ENCODE peak calls at places on chromosomes 16 and 17, in ten cellular contexts. One of them, this sample, is unnamed.

GRCh38 chr16:87931504-87931903 is 4.8 kb downstream of the CA5A start:
- DNase-seq in SK-N-SH: peak; percentile 52
- DNase-seq in fibroblast of lung: peak; percentile 93
- DNase-seq in PC-3: no peak
- DNase-seq in epithelial cell of proximal tubule: no peak
- DNase-seq in cardiac fibroblast: peak; percentile 82
- DNase-seq in uterus: no peak
- DNase-seq in endodermal cell: no peak
- DNase-seq in heart right ventricle: no peak
- DNase-seq in ovary: no peak
- DNase-seq in this sample: peak; percentile 92

GRCh38 chr17:38341035-38341721 is 2.6 kb downstream of the GPR179 start:
- DNase-seq in SK-N-SH: peak; percentile 84
- DNase-seq in fibroblast of lung: no peak
- DNase-seq in PC-3: no peak
- DNase-seq in epithelial cell of proximal tubule: no peak
- DNase-seq in cardiac fibroblast: peak; percentile 16
- DNase-seq in uterus: no peak
- DNase-seq in endodermal cell: peak; percentile 94
- DNase-seq in heart right ventricle: peak; percentile 40
- DNase-seq in ovary: peak; percentile 38
- DNase-seq in this sample: peak; percentile 44

GRCh38 chr16:6725634-6726331 is 606.9 kb upstream of the RBFOX1 start:
- DNase-seq in SK-N-SH: peak; percentile 5
- DNase-seq in fibroblast of lung: no peak
- DNase-seq in PC-3: peak; percentile 1
- DNase-seq in epithelial cell of proximal tubule: no peak
- DNase-seq in cardiac fibroblast: peak; percentile 1
- DNase-seq in uterus: no peak
- DNase-seq in endodermal cell: no peak
- DNase-seq in heart right ventricle: no peak
- DNase-seq in ovary: no peak
- DNase-seq in this sample: no peak

GRCh38 chr16:56286819-56287218 is 95.5 kb downstream of the GNAO1 start:
- DNase-seq in SK-N-SH: no peak
- DNase-seq in fibroblast of lung: peak; percentile 34
- DNase-seq in PC-3: no peak
- DNase-seq in epithelial cell of proximal tubule: no peak
- DNase-seq in cardiac fibroblast: no peak
- DNase-seq in uterus: no peak
- DNase-seq in endodermal cell: no peak
- DNase-seq in heart right ventricle: no peak
- DNase-seq in ovary: no peak
- DNase-seq in this sample: no peak

GRCh38 chr16:31453255-31454204 is 5.8 kb upstream of the ARMC5 start:
- DNase-seq in SK-N-SH: no peak
- DNase-seq in fibroblast of lung: peak; percentile 49
- DNase-seq in PC-3: peak; percentile 34
- DNase-seq in epithelial cell of proximal tubule: no peak
- DNase-seq in cardiac fibroblast: peak; percentile 78
- DNase-seq in uterus: no peak
- DNase-seq in endodermal cell: peak; percentile 68
- DNase-seq in heart right ventricle: no peak
- DNase-seq in ovary: peak; percentile 76
- DNase-seq in this sample: peak; percentile 65

GRCh38 chr17:64393000-64393402 is 2.3 kb upstream of the PECAM1 start:
- DNase-seq in SK-N-SH: no peak
- DNase-seq in fibroblast of lung: no peak
- DNase-seq in PC-3: no peak
- DNase-seq in epithelial cell of proximal tubule: no peak
- DNase-seq in cardiac fibroblast: no peak
- DNase-seq in uterus: no peak
- DNase-seq in endodermal cell: no peak
- DNase-seq in heart right ventricle: no peak
- DNase-seq in ovary: no peak
- DNase-seq in this sample: no peak

GRCh38 chr17:72244942-72245341 is 124.1 kb downstream of the SOX9 start:
- DNase-seq in SK-N-SH: no peak
- DNase-seq in fibroblast of lung: no peak
- DNase-seq in PC-3: peak; percentile 70
- DNase-seq in epithelial cell of proximal tubule: no peak
- DNase-seq in cardiac fibroblast: peak; percentile 24
- DNase-seq in uterus: no peak
- DNase-seq in endodermal cell: no peak
- DNase-seq in heart right ventricle: no peak
- DNase-seq in ovary: no peak
- DNase-seq in this sample: peak; percentile 15

GRCh38 chr16:65384441-65384840 is 262.6 kb upstream of the CDH11 start:
- DNase-seq in SK-N-SH: no peak
- DNase-seq in fibroblast of lung: peak; percentile 8
- DNase-seq in PC-3: no peak
- DNase-seq in epithelial cell of proximal tubule: no peak
- DNase-seq in cardiac fibroblast: no peak
- DNase-seq in uterus: no peak
- DNase-seq in endodermal cell: no peak
- DNase-seq in heart right ventricle: no peak
- DNase-seq in ovary: no peak
- DNase-seq in this sample: no peak

GRCh38 chr16:75308011-75308410 is 56.6 kb upstream of the BCAR1 start:
- DNase-seq in SK-N-SH: no peak
- DNase-seq in fibroblast of lung: no peak
- DNase-seq in PC-3: no peak
- DNase-seq in epithelial cell of proximal tubule: no peak
- DNase-seq in cardiac fibroblast: no peak
- DNase-seq in uterus: no peak
- DNase-seq in endodermal cell: no peak
- DNase-seq in heart right ventricle: no peak
- DNase-seq in ovary: no peak
- DNase-seq in this sample: no peak

GRCh38 chr16:716250-716607 is 1.3 kb downstream of the METRN start:
- DNase-seq in SK-N-SH: peak; percentile 86
- DNase-seq in fibroblast of lung: peak; percentile 52
- DNase-seq in PC-3: no peak
- DNase-seq in epithelial cell of proximal tubule: no peak
- DNase-seq in cardiac fibroblast: peak; percentile 50
- DNase-seq in uterus: no peak
- DNase-seq in endodermal cell: peak; percentile 63
- DNase-seq in heart right ventricle: no peak
- DNase-seq in ovary: no peak
- DNase-seq in this sample: peak; percentile 46

GRCh38 chr17:67322039-67322787 is 44.2 kb downstream of the PSMD12 start:
- DNase-seq in SK-N-SH: peak; percentile 40
- DNase-seq in fibroblast of lung: no peak
- DNase-seq in PC-3: no peak
- DNase-seq in epithelial cell of proximal tubule: no peak
- DNase-seq in cardiac fibroblast: no peak
- DNase-seq in uterus: no peak
- DNase-seq in endodermal cell: peak; percentile 92
- DNase-seq in heart right ventricle: no peak
- DNase-seq in ovary: no peak
- DNase-seq in this sample: no peak

GRCh38 chr16:66728117-66728787 is 23.2 kb downstream of the DYNC1LI2 start:
- DNase-seq in SK-N-SH: peak; percentile 59
- DNase-seq in fibroblast of lung: peak; percentile 62
- DNase-seq in PC-3: peak; percentile 66
- DNase-seq in epithelial cell of proximal tubule: no peak
- DNase-seq in cardiac fibroblast: peak; percentile 77
- DNase-seq in uterus: peak; percentile 31
- DNase-seq in endodermal cell: no peak
- DNase-seq in heart right ventricle: peak; percentile 48
- DNase-seq in ovary: peak; percentile 44
- DNase-seq in this sample: peak; percentile 80

GRCh38 chr16:10098991-10099390 is 83.2 kb downstream of the GRIN2A start:
- DNase-seq in SK-N-SH: no peak
- DNase-seq in fibroblast of lung: peak; percentile 67
- DNase-seq in PC-3: no peak
- DNase-seq in epithelial cell of proximal tubule: no peak
- DNase-seq in cardiac fibroblast: peak; percentile 26
- DNase-seq in uterus: no peak
- DNase-seq in endodermal cell: no peak
- DNase-seq in heart right ventricle: no peak
- DNase-seq in ovary: no peak
- DNase-seq in this sample: no peak

GRCh38 chr17:6092182-6092922 is 22.2 kb downstream of the WSCD1 start:
- DNase-seq in SK-N-SH: no peak
- DNase-seq in fibroblast of lung: no peak
- DNase-seq in PC-3: no peak
- DNase-seq in epithelial cell of proximal tubule: no peak
- DNase-seq in cardiac fibroblast: no peak
- DNase-seq in uterus: no peak
- DNase-seq in endodermal cell: no peak
- DNase-seq in heart right ventricle: no peak
- DNase-seq in ovary: no peak
- DNase-seq in this sample: no peak

GRCh38 chr17:70521821-70522256 is 352.5 kb downstream of the KCNJ2 start:
- DNase-seq in SK-N-SH: no peak
- DNase-seq in fibroblast of lung: peak; percentile 60
- DNase-seq in PC-3: peak; percentile 31
- DNase-seq in epithelial cell of proximal tubule: no peak
- DNase-seq in cardiac fibroblast: peak; percentile 3
- DNase-seq in uterus: no peak
- DNase-seq in endodermal cell: no peak
- DNase-seq in heart right ventricle: peak; percentile 62
- DNase-seq in ovary: peak; percentile 42
- DNase-seq in this sample: peak; percentile 18

GRCh38 chr17:77734371-77735050 is 224.0 kb upstream of the TNRC6C start:
- DNase-seq in SK-N-SH: peak; percentile 99
- DNase-seq in fibroblast of lung: peak; percentile 49
- DNase-seq in PC-3: no peak
- DNase-seq in epithelial cell of proximal tubule: no peak
- DNase-seq in cardiac fibroblast: peak; percentile 34
- DNase-seq in uterus: peak; percentile 95
- DNase-seq in endodermal cell: peak; percentile 90
- DNase-seq in heart right ventricle: peak; percentile 94
- DNase-seq in ovary: peak; percentile 87
- DNase-seq in this sample: peak; percentile 73

DNA sequence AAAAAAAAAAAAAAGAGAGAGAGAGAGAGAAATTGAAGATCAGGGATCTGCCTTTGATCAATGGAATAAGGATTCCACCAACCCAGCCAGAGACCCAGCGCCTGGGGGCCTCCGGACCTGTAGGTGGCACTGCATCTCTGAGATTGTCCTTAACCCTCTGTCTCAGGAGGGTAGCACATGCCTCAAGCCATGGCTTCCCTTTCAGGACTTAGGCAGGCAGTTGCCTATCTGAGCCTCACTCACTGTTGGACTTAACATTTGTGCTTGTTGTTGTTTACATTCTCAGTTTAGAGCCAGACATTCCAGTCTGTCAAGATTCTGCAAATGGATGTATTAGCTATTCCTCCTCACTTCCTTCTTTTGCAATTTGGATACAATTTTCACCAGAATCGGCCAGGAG is 5.1 kb upstream of the SCNN1B start:
- DNase-seq in SK-N-SH: peak; percentile 55
- DNase-seq in fibroblast of lung: no peak
- DNase-seq in PC-3: peak; percentile 26
- DNase-seq in epithelial cell of proximal tubule: no peak
- DNase-seq in cardiac fibroblast: no peak
- DNase-seq in uterus: no peak
- DNase-seq in endodermal cell: peak; percentile 87
- DNase-seq in heart right ventricle: no peak
- DNase-seq in ovary: no peak
- DNase-seq in this sample: no peak
- TF ChIP-seq CTCF in SK-N-SH: peak; percentile 32
- TF ChIP-seq CTCF in fibroblast of lung: no peak
- TF ChIP-seq CTCF in PC-3: peak; percentile 61
- TF ChIP-seq CTCF in epithelial cell of proximal tubule: peak; percentile 12
- TF ChIP-seq CTCF in cardiac fibroblast: no peak
- TF ChIP-seq CTCF in uterus: no peak
- TF ChIP-seq CTCF in endodermal cell: peak; percentile 68
- TF ChIP-seq CTCF in heart right ventricle: no peak
- TF ChIP-seq CTCF in ovary: no peak
- TF ChIP-seq CTCF in this sample: no peak

DNA sequence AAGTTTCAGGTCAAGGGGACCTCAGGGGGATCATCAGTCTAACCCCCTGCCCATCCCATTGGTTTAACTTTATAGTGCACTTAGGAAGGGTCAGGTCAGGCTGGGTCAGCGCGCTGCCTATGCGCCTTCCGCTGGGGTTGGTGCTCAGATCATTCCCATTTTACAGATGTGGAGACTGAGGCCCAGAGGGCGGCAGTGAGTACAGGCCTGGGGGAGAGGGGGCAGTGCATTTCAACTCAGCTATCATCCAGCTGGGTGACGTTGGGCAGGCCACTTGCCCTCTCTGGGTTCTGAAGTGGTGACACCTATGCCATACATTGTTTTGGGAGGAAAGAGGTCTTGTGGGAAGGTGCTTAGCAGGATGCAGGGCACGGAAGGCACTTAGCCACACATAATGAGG is 127.8 kb upstream of the CDC42EP4 start:
- DNase-seq in SK-N-SH: no peak
- DNase-seq in fibroblast of lung: no peak
- DNase-seq in PC-3: no peak
- DNase-seq in epithelial cell of proximal tubule: no peak
- DNase-seq in cardiac fibroblast: no peak
- DNase-seq in uterus: no peak
- DNase-seq in endodermal cell: no peak
- DNase-seq in heart right ventricle: no peak
- DNase-seq in ovary: no peak
- DNase-seq in this sample: no peak
- H3K4me3 ChIP-seq in SK-N-SH: no peak overlapping the region
- H3K4me3 ChIP-seq in fibroblast of lung: no peak overlapping the region
- H3K4me3 ChIP-seq in PC-3: no peak overlapping the region
- H3K4me3 ChIP-seq in epithelial cell of proximal tubule: no peak overlapping the region
- H3K4me3 ChIP-seq in cardiac fibroblast: no peak overlapping the region
- H3K4me3 ChIP-seq in uterus: no peak overlapping the region
- H3K4me3 ChIP-seq in endodermal cell: no peak overlapping the region
- H3K4me3 ChIP-seq in heart right ventricle: no peak overlapping the region
- H3K4me3 ChIP-seq in ovary: no peak overlapping the region
- H3K4me3 ChIP-seq in this sample: no peak overlapping the region

DNA sequence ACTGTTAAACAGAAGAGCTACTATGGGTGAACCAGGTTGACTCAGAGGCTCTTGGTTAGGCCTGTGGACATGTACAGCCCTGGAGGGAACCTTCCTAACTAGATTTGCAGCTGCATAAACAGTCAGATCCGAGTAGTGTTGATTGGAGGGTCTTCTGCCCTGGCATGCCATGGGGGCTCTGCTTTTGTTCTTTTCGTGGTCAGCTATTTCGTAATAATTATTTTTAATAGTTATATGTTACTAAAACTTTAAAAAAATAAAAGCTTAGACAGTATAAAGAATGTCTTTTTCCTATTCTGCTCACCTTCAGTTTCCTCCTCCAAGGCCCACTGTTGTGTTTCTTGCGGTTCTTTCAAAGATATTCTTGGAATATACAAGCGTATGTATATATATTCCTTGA is 67.4 kb upstream of the CLEC18A start:
- DNase-seq in SK-N-SH: no peak
- DNase-seq in fibroblast of lung: no peak
- DNase-seq in PC-3: no peak
- DNase-seq in epithelial cell of proximal tubule: no peak
- DNase-seq in cardiac fibroblast: no peak
- DNase-seq in uterus: no peak
- DNase-seq in endodermal cell: no peak
- DNase-seq in heart right ventricle: no peak
- DNase-seq in ovary: no peak
- DNase-seq in this sample: no peak
- TF ChIP-seq CTCF in SK-N-SH: no peak
- TF ChIP-seq CTCF in fibroblast of lung: no peak
- TF ChIP-seq CTCF in PC-3: no peak
- TF ChIP-seq CTCF in epithelial cell of proximal tubule: no peak
- TF ChIP-seq CTCF in cardiac fibroblast: no peak
- TF ChIP-seq CTCF in uterus: no peak
- TF ChIP-seq CTCF in endodermal cell: no peak
- TF ChIP-seq CTCF in heart right ventricle: no peak
- TF ChIP-seq CTCF in ovary: no peak
- TF ChIP-seq CTCF in this sample: no peak

GRCh38 chr16:14486520-14487303 is 143.3 kb downstream of the PARN start:
- DNase-seq in SK-N-SH: peak; percentile 68
- DNase-seq in fibroblast of lung: peak; percentile 96
- DNase-seq in PC-3: peak; percentile 92
- DNase-seq in epithelial cell of proximal tubule: peak; percentile 84
- DNase-seq in cardiac fibroblast: peak; percentile 93
- DNase-seq in uterus: peak; percentile 87
- DNase-seq in endodermal cell: peak; percentile 75
- DNase-seq in heart right ventricle: peak; percentile 87
- DNase-seq in ovary: peak; percentile 92
- DNase-seq in this sample: peak; percentile 95
- H3K4me3 ChIP-seq in SK-N-SH: peak overlapping the region; percentile 36
- H3K4me3 ChIP-seq in fibroblast of lung: peak overlapping the region; percentile 47
- H3K4me3 ChIP-seq in PC-3: peak overlapping the region; percentile 55
- H3K4me3 ChIP-seq in epithelial cell of proximal tubule: peak overlapping the region; percentile 46
- H3K4me3 ChIP-seq in cardiac fibroblast: peak overlapping the region; percentile 35
- H3K4me3 ChIP-seq in uterus: no peak overlapping the region
- H3K4me3 ChIP-seq in endodermal cell: no peak overlapping the region
- H3K4me3 ChIP-seq in heart right ventricle: peak overlapping the region; percentile 49
- H3K4me3 ChIP-seq in ovary: peak overlapping the region; percentile 11
- H3K4me3 ChIP-seq in this sample: peak overlapping the region; percentile 49

This sample was measured in fibroblast of pulmonary artery.